ENCODE peak calls at places on chromosomes 11 and 22, in nine cellular contexts. A is activated naive CD8-positive, alpha-beta T cell treated with anti-CD3 and anti-CD28 coated beads for 36 hours; V is activated T-cell treated with anti-CD3 and anti-CD28 coated beads for 24 hours; D is activated gamma-delta T cell treated with anti-CD3 and anti-CD28 coated beads, Interleukin-2, amount 50 U/mL, for 16 hours; T is heart left ventricle; Z is naive thymus-derived CD8-positive, alpha-beta T cell; C is T follicular helper cell; G is activated CD8-positive, alpha-beta T cell treated with anti-CD3 and anti-CD28 coated beads for 36 hours; U is nephron progenitor cell. L is an unnamed sample.

GRCh38 chr11:131893103-131893502 is 522.7 kb downstream of the NTM start:
- DNase-seq in A (no peak), V (no peak), D (no peak), T (no peak), Z (no peak), C (no peak), G (no peak), U (no peak), L (no peak)

GRCh38 chr11:64035081-64035524 is 628 bp upstream of the FLRT1 start:
- DNase-seq in A (no peak), V (no peak), D (no peak), T (no peak), Z (no peak), C (no peak), G (no peak), U (no peak), L (no peak)

GRCh38 chr11:63841554-63841953 is 2.6 kb downstream of the MARK2 start:
- DNase-seq in A (no peak), V (no peak), D (no peak), T (peak), Z (no peak), C (no peak), G (no peak), U (no peak), L (no peak)

GRCh38 chr22:31363885-31364284 is 17.7 kb upstream of the PATZ1 start:
- DNase-seq in A (no peak), V (no peak), D (no peak), T (no peak), Z (no peak), C (no peak), G (no peak), U (no peak), L (no peak)

GRCh38 chr11:47233051-47233450 is 15.6 kb downstream of the ACP2 start:
- DNase-seq in A (no peak), V (no peak), D (no peak), T (no peak), Z (no peak), C (no peak), G (no peak), U (no peak), L (no peak)

GRCh38 chr22:49763138-49763537 is 64.5 kb downstream of the BRD1 start:
- DNase-seq in A (no peak), V (no peak), D (no peak), T (no peak), Z (peak), C (no peak), G (no peak), U (no peak), L (no peak)

GRCh38 chr22:46131151-46131587 is 19.2 kb upstream of the PPARA start:
- DNase-seq in A (no peak), V (no peak), D (no peak), T (no peak), Z (no peak), C (no peak), G (no peak), U (no peak), L (no peak)

GRCh38 chr11:112797072-112797471 is 164.1 kb upstream of the NCAM1 start:
- DNase-seq in A (no peak), V (no peak), D (no peak), T (no peak), Z (no peak), C (no peak), G (no peak), U (peak), L (no peak)

GRCh38 chr11:75966546-75967287 is 151.7 kb downstream of the UVRAG start:
- DNase-seq in A (no peak), V (no peak), D (no peak), T (no peak), Z (no peak), C (no peak), G (no peak), U (no peak), L (no peak)

L was measured in effector CD4-positive, alpha-beta T cell.